ENCODE peak calls at places on chromosomes 4 and X, in seven cellular contexts. T is CD8-positive, alpha-beta memory T cell; W is naive B cell; V is AG04450; Y is caudate nucleus; S is GM18507; I is nucleus accumbens. N is an unnamed sample.

GRCh38 chrX:65601530-65602281 is 65.7 kb upstream of the MSN start:
- DNase-seq in T (peak), W (no peak), V (peak), Y (no peak), S (no peak), I (no peak), N (peak)

GRCh38 chr4:79588679-79589078 is 180.7 kb upstream of the GK2 start:
- DNase-seq in T (no peak), W (no peak), V (no peak), Y (no peak), S (no peak), I (no peak), N (no peak)

GRCh38 chr4:53722110-53722509 is 130.8 kb upstream of the LNX1 start:
- DNase-seq in T (no peak), W (no peak), V (no peak), Y (no peak), S (no peak), I (no peak), N (no peak)

GRCh38 chr4:687048-687974 is 1.6 kb downstream of the SLC49A3 start:
- DNase-seq in T (no peak), W (no peak), V (no peak), Y (no peak), S (no peak), I (no peak), N (peak)

GRCh38 chrX:75061701-75062100 is 94.4 kb downstream of the ABCB7 start:
- DNase-seq in T (no peak), W (no peak), V (no peak), Y (no peak), S (no peak), I (no peak), N (no peak)

GRCh38 chr4:124278477-124278876 is 434.1 kb downstream of the ANKRD50 start:
- DNase-seq in T (no peak), W (no peak), V (no peak), Y (no peak), S (no peak), I (no peak), N (peak)

GRCh38 chrX:68703369-68703768 is 55.9 kb downstream of the STARD8 start:
- DNase-seq in T (no peak), W (no peak), V (no peak), Y (no peak), S (no peak), I (no peak), N (no peak)

GRCh38 chrX:104316739-104317138 is 62.0 kb upstream of the ESX1 start:
- DNase-seq in T (no peak), W (no peak), V (no peak), Y (no peak), S (no peak), I (no peak), N (no peak)

GRCh38 chr4:36267491-36268254 is 13.7 kb upstream of the DTHD1 start:
- DNase-seq in T (no peak), W (no peak), V (no peak), Y (no peak), S (no peak), I (no peak), N (no peak)

GRCh38 chrX:15815779-15816452 is 25.6 kb downstream of the ZRSR2 start:
- DNase-seq in T (no peak), W (no peak), V (no peak), Y (no peak), S (peak), I (no peak), N (peak)

GRCh38 chrX:129318375-129318774 is 204.9 kb downstream of the SMARCA1 start:
- DNase-seq in T (no peak), W (no peak), V (no peak), Y (no peak), S (no peak), I (no peak), N (peak)

GRCh38 chr4:40183615-40184411 is 13.0 kb upstream of the RHOH start:
- DNase-seq in T (no peak), W (peak), V (no peak), Y (no peak), S (no peak), I (no peak), N (peak)

GRCh38 chr4:8159522-8160232 is 1.1 kb upstream of the ABLIM2 start:
- DNase-seq in T (peak), W (no peak), V (no peak), Y (no peak), S (no peak), I (no peak), N (peak)

GRCh38 chr4:88737304-88738015 is 39.8 kb upstream of the NAP1L5 start:
- DNase-seq in T (no peak), W (peak), V (no peak), Y (no peak), S (peak), I (no peak), N (no peak)

GRCh38 chrX:110409925-110410324 is 51.3 kb downstream of the RTL9 start:
- DNase-seq in T (no peak), W (no peak), V (no peak), Y (no peak), S (no peak), I (no peak), N (peak)

GRCh38 chrX:132592880-132593279 is 104.0 kb upstream of the MBNL3 start:
- DNase-seq in T (no peak), W (peak), V (no peak), Y (no peak), S (no peak), I (peak), N (peak)

GRCh38 chr4:188197566-188197965 is 58.3 kb downstream of the TRIML1 start:
- DNase-seq in T (no peak), W (no peak), V (no peak), Y (no peak), S (no peak), I (no peak), N (no peak)

GRCh38 chr4:184011810-184012209 is 106.7 kb downstream of the STOX2 start:
- DNase-seq in T (no peak), W (no peak), V (no peak), Y (no peak), S (no peak), I (no peak), N (no peak)

GRCh38 chr4:103904126-103904525 is 184.3 kb upstream of the TACR3 start:
- DNase-seq in T (no peak), W (no peak), V (no peak), Y (no peak), S (no peak), I (no peak), N (peak)

GRCh38 chrX:313546-313945 is 5.0 kb downstream of the GTPBP6 start:
- DNase-seq in T (peak), W (no peak), V (no peak), Y (no peak), S (no peak), I (no peak), N (no peak)

GRCh38 chr4:153733751-153734448 is 25.9 kb downstream of the RNF175 start:
- DNase-seq in T (no peak), W (no peak), V (no peak), Y (no peak), S (no peak), I (no peak), N (no peak)

GRCh38 chr4:29717658-29718057 is 1002.5 kb upstream of the PCDH7 start:
- DNase-seq in T (no peak), W (no peak), V (no peak), Y (no peak), S (no peak), I (no peak), N (no peak)

GRCh38 chr4:156889616-156890594 is 81.7 kb downstream of the PDGFC start:
- DNase-seq in T (no peak), W (no peak), V (peak), Y (no peak), S (no peak), I (no peak), N (peak)

GRCh38 chr4:37827802-37828321 is 1.4 kb downstream of the PGM2 start:
- DNase-seq in T (no peak), W (no peak), V (no peak), Y (no peak), S (no peak), I (no peak), N (no peak)

GRCh38 chr4:13264126-13264525 is 220.0 kb downstream of the RAB28 start:
- DNase-seq in T (no peak), W (no peak), V (no peak), Y (no peak), S (no peak), I (no peak), N (no peak)

GRCh38 chr4:772118-772517 is 53.8 kb downstream of the CPLX1 start:
- DNase-seq in T (no peak), W (no peak), V (no peak), Y (no peak), S (no peak), I (no peak), N (no peak)

GRCh38 chr4:14792702-14793227 is 209.5 kb upstream of the CPEB2 start:
- DNase-seq in T (no peak), W (no peak), V (no peak), Y (no peak), S (no peak), I (no peak), N (no peak)

GRCh38 chrX:87526281-87526680 is 8.7 kb downstream of the KLHL4 start:
- DNase-seq in T (no peak), W (no peak), V (no peak), Y (no peak), S (no peak), I (no peak), N (no peak)

GRCh38 chrX:11888421-11888820 is 130.4 kb downstream of the MSL3 start:
- DNase-seq in T (no peak), W (no peak), V (no peak), Y (no peak), S (no peak), I (no peak), N (no peak)

GRCh38 chr4:152011469-152011868 is 250.7 kb upstream of the GATB start:
- DNase-seq in T (no peak), W (no peak), V (no peak), Y (no peak), S (no peak), I (no peak), N (no peak)

GRCh38 chr4:55554453-55555030 is 7.8 kb upstream of the CLOCK start:
- DNase-seq in T (no peak), W (no peak), V (no peak), Y (no peak), S (no peak), I (no peak), N (peak)

GRCh38 chr4:48173055-48173991 is 39.3 kb upstream of the TXK start:
- DNase-seq in T (no peak), W (no peak), V (peak), Y (no peak), S (no peak), I (no peak), N (peak)

GRCh38 chr4:145387079-145387478 is 94.6 kb upstream of the SMAD1 start:
- DNase-seq in T (no peak), W (no peak), V (no peak), Y (no peak), S (no peak), I (no peak), N (no peak)

GRCh38 chrX:101564651-101565050 is 14.3 kb downstream of the ARMCX1 start:
- DNase-seq in T (no peak), W (no peak), V (no peak), Y (no peak), S (no peak), I (no peak), N (no peak)